ENCODE peak calls at places on chromosome 19, in six cellular contexts. Z is K562, J is HepG2, Y is upper lobe of left lung, L is HCT116, I is GM12878. F is an unnamed sample. For H3K36me3, the result is how much of the 10 kb centered on the place peaks cover.

GRCh38 chr19:17075860-17076538 is 422 bp downstream of the MYO9B start:
- ATAC-seq in L (no peak), Y (no peak), Z (peak), I (no peak), J (no peak), F (no peak)

GRCh38 chr19:17966497-17967257 is at the start of gene KCNN1:
- ATAC-seq in L (peak), I (no peak), Y (no peak), Z (peak), J (no peak), F (peak)

GRCh38 chr19:29793116-29793727 is 18.6 kb upstream of the CCNE1 start:
- ATAC-seq in Z (no peak), I (no peak), L (no peak), Y (no peak), J (no peak), F (no peak)

GRCh38 chr19:3369337-3370213 is 3.2 kb downstream of the NFIC start:
- ATAC-seq in Z (peak), J (no peak), Y (no peak), I (peak), L (no peak), F (peak)

GRCh38 chr19:336067-336614 is 8.5 kb downstream of the MIER2 start:
- ATAC-seq in Z (no peak), J (no peak), L (no peak), I (no peak), Y (peak), F (no peak)

GRCh38 chr19:1128111-1128510 is 24.3 kb downstream of the GPX4 start:
- ATAC-seq in J (no peak), L (no peak), Y (no peak), I (no peak), Z (no peak), F (no peak)

GRCh38 chr19:3692141-3693029 is 7.9 kb downstream of the PIP5K1C start:
- ATAC-seq in J (peak), I (peak), Y (no peak), L (peak), Z (peak), F (peak)

GRCh38 chr19:5261151-5261890 is 79.3 kb downstream of the PTPRS start:
- ATAC-seq in Y (no peak), Z (no peak), I (no peak), J (no peak), L (no peak), F (no peak)

GRCh38 chr19:16825312-16826168 is 3.7 kb upstream of the SIN3B start:
- ATAC-seq in Y (no peak), L (no peak), I (no peak), Z (peak), J (peak), F (peak)

GRCh38 chr19:1455002-1455335 is 5.0 kb downstream of the APC2 start:
- ATAC-seq in I (no peak), L (peak), J (no peak), Z (peak), Y (no peak), F (no peak)

GRCh38 chr19:15418112-15418587 is 638 bp downstream of the AKAP8L start:
- ATAC-seq in I (no peak), Z (no peak), Y (no peak), J (peak), L (no peak), F (no peak)

GRCh38 chr19:1392939-1393530 is 8.3 kb downstream of the GAMT start:
- ATAC-seq in Z (no peak), I (no peak), L (no peak), J (no peak), Y (no peak), F (no peak)

GRCh38 chr19:3323026-3323425 is 43.4 kb upstream of the NFIC start:
- ATAC-seq in I (peak), L (no peak), J (no peak), Z (no peak), Y (no peak), F (no peak)

GRCh38 chr19:16104722-16105121 is 7.0 kb upstream of the RAB8A start:
- ATAC-seq in Y (no peak), J (no peak), I (peak), Z (no peak), L (no peak), F (no peak)

GRCh38 chr19:17052439-17052838 is 22.8 kb downstream of the HAUS8 start:
- ATAC-seq in Z (peak), L (peak), I (peak), J (peak), Y (peak), F (no peak)

GRCh38 chr19:13154241-13154778 is 4.1 kb downstream of the IER2 start:
- ATAC-seq in J (no peak), I (no peak), L (no peak), Z (no peak), Y (peak), F (peak)

GRCh38 chr19:44955500-44956439 is 590 bp downstream of the CLPTM1 start:
- ATAC-seq in Y (no peak), L (peak), Z (peak), I (peak), J (peak), F (no peak)

GRCh38 chr19:3455960-3456601 is 24.2 kb downstream of the SMIM24 start:
- ATAC-seq in L (no peak), J (no peak), Y (no peak), Z (no peak), I (no peak), F (no peak)

GRCh38 chr19:1214299-1214861 is 8.8 kb downstream of the STK11 start:
- ATAC-seq in J (no peak), Z (no peak), I (no peak), L (no peak), Y (no peak), F (peak)

GRCh38 chr19:1002600-1002999 is 2.4 kb downstream of the GRIN3B start:
- ATAC-seq in I (no peak), L (no peak), Y (no peak), J (no peak), Z (no peak), F (no peak)

GRCh38 chr19:36894849-36895383 is 21.2 kb downstream of the ZNF829 start:
- ATAC-seq in I (no peak), Z (no peak), J (no peak), Y (no peak), L (no peak), F (no peak)

GRCh38 chr19:41166888-41167804 is 25.9 kb upstream of the CYP2S1 start:
- ATAC-seq in Z (no peak), L (no peak), Y (no peak), J (peak), I (no peak), F (no peak)
- TF ChIP-seq POLR2AphosphoS5 in Z (no peak), L (no peak), Y (no peak), J (no peak), I (no peak), F (no peak)

DNA sequence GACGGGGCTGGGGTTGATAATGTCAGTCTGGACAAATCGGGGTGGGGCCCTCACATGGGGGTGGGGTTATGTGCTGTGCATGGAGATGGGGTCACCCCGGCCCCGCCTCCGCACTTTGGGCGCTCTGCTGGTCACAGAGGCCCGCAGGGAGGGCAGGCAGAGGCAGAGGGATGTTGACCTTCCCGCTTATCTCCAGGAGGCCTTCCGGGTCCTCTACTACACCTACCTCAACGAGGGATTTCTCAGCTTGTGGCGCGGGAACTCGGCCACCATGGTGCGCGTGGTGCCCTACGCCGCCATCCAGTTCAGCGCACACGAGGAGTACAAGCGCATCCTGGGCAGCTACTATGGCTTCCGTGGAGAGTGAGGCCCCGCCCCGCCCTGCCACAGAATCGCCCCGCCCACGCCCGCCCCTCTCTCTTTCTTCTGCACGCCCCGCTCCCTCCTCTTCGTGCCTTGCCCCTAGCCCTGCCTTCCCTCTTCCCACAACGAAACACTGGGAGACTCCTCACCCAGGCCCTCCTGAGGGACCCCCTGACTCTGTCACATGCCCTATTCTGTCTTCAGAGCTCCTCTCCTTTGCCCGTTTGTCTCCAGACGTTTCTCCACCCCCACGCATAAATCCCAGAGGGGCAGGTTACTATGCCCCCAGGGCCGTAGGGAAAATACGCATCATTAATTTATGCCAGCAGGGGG is 32.8 kb downstream of the TMEM161A start:
- ATAC-seq in Y (no peak), L (peak), J (peak), I (peak), Z (peak), F (peak)
- TF ChIP-seq POLR2A in Y (no peak), L (peak), J (peak), I (no peak), Z (peak), F (no peak)

GRCh38 chr19:10332158-10332964 is 968 bp downstream of the RAVER1 start:
- ATAC-seq in L (no peak), I (peak), Z (no peak), J (peak), Y (no peak), F (no peak)
- H3K36me3 ChIP-seq in L (under half), I (under half), Z (under half), J (under half), Y (under half), F (under half)

GRCh38 chr19:48513289-48514122 is 1.9 kb upstream of the LMTK3 start:
- ATAC-seq in Y (peak), Z (peak), I (peak), J (peak), L (peak), F (peak)
- TF ChIP-seq POLR2AphosphoS5 in Y (no peak), Z (no peak), I (no peak), J (no peak), L (peak), F (no peak)

GRCh38 chr19:54436031-54436523 is 12.9 kb upstream of the LENG8 start:
- ATAC-seq in Y (no peak), I (no peak), L (no peak), Z (no peak), J (no peak), F (no peak)
- TF ChIP-seq POLR2A in Y (no peak), I (peak), L (no peak), Z (no peak), J (no peak), F (no peak)

GRCh38 chr19:40671404-40671803 is 19.0 kb downstream of the NUMBL start:
- ATAC-seq in I (no peak), J (no peak), L (no peak), Y (no peak), Z (no peak), F (no peak)
- H3K36me3 ChIP-seq in I (under half), J (under half), L (under half), Y (half or more), Z (half or more), F (under half)

GRCh38 chr19:41907994-41908615 is 20.1 kb downstream of the ERFL start:
- ATAC-seq in Z (no peak), L (no peak), Y (no peak), I (no peak), J (no peak), F (no peak)
- TF ChIP-seq POLR2AphosphoS5 in Z (no peak), L (no peak), Y (no peak), I (no peak), J (no peak), F (no peak)

F was measured in gastroesophageal sphincter.